ENCODE peak calls at places on chromosomes 16 and 17, in four cellular contexts. F is fibroblast of the aortic adventitia, U is WERI-Rb-1, J is mesendoderm. W is an unnamed sample.

GRCh38 chr17:59349178-59349577 is 17.7 kb downstream of the YPEL2 start:
- DNase-seq in F (no peak), U (no peak), J (no peak), W (no peak)

GRCh38 chr17:48901241-48901640 is 7.0 kb upstream of the UBE2Z start:
- DNase-seq in F (no peak), U (peak), J (no peak), W (no peak)

GRCh38 chr16:26742040-26742439 is 324.7 kb upstream of the C16orf82 start:
- DNase-seq in F (no peak), U (no peak), J (no peak), W (no peak)

GRCh38 chr17:38617967-38618760 is 12.4 kb upstream of the SRCIN1 start:
- DNase-seq in F (no peak), U (peak), J (no peak), W (no peak)

GRCh38 chr16:1486551-1487390 is 2.0 kb downstream of the PTX4 start:
- DNase-seq in F (no peak), U (no peak), J (no peak), W (no peak)

GRCh38 chr16:61934591-61934990 is 101.6 kb downstream of the CDH8 start:
- DNase-seq in F (no peak), U (no peak), J (no peak), W (no peak)

GRCh38 chr17:2137342-2138098 is 82.6 kb downstream of the HIC1 start:
- DNase-seq in F (peak), U (no peak), J (peak), W (peak)

GRCh38 chr17:39939588-39940419 is 12.3 kb downstream of the LRRC3C start:
- DNase-seq in F (peak), U (peak), J (no peak), W (peak)

GRCh38 chr17:82940226-82941020 is 100.6 kb upstream of the ZNF750 start:
- DNase-seq in F (no peak), U (no peak), J (no peak), W (no peak)

GRCh38 chr16:56525154-56525720 is 5.4 kb upstream of the BBS2 start:
- DNase-seq in F (peak), U (no peak), J (no peak), W (peak)

GRCh38 chr16:1990336-1991134 is 765 bp downstream of the SYNGR3 start:
- DNase-seq in F (no peak), U (peak), J (peak), W (no peak)

GRCh38 chr17:48545022-48545376 is at the start of gene HOXB2:
- DNase-seq in F (peak), U (no peak), J (no peak), W (no peak)

DNA sequence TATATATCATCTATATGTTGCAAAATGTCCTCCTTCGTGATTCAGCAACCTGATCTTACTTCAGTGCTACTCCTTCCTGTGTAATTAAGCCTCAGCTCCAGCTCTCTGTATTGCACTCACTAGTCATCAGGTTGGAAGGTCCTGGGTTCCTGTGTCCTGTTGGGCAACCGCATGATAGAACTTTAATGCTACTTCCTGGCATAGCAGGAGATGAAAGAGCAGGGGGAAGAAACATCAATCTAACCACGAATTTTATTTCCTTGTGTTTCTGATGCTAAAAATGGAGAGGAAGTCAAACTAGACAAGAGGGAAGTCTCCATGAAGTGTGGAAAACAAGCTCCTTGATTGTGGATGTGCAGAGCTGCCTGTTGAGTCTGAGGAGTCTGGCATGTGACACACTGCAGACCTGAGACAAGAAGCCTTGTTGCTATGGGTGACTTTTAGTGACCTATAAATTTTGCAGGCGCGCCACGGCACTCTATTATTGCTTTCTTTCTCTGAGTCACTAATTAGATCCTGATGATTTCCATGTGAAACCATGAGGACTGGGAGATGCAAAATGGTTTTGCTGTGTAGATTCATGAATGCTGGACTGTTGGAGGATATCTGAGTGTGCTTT is 25.6 kb downstream of the IGSF6 start:
- DNase-seq in F (peak), U (no peak), J (no peak), W (peak)
- H3K4me3 ChIP-seq in F (peak), U (no peak), J (no peak), W (no peak)

GRCh38 chr17:42107597-42108576 is 4.6 kb downstream of the DHX58 start:
- DNase-seq in F (no peak), U (peak), J (peak), W (peak)

GRCh38 chr17:42109086-42109485 is 3.4 kb downstream of the DHX58 start:
- DNase-seq in F (no peak), U (no peak), J (no peak), W (no peak)

GRCh38 chr17:42106009-42106408 is 6.5 kb downstream of the DHX58 start:
- DNase-seq in F (no peak), U (no peak), J (no peak), W (no peak)

GRCh38 chr17:42104264-42104663 is 6.0 kb upstream of the ZNF385C start:
- DNase-seq in F (no peak), U (no peak), J (no peak), W (no peak)

DNA sequence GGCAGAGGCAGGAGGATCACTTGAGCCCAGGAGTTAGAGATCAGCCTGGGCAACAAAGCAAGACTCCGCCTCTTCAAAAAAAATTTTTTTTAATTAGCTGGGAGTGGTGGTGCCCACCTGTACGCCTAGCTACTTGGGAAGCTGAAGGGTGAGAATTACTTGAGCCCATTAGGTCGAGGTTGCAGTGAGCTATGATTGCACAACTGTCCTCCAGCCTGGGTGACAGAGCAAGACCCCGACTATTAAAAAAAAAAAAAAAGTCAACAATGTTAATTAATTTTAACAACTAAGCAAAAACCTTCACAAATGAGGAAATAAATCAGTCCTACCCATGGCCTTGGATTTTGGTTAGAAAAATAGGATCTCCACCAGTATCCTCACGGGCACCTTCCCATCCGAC is 5.4 kb downstream of the DHX58 start:
- DNase-seq in F (no peak), U (no peak), J (no peak), W (no peak)
- H3K4me3 ChIP-seq in F (no peak), U (peak), J (no peak), W (no peak)

DNA sequence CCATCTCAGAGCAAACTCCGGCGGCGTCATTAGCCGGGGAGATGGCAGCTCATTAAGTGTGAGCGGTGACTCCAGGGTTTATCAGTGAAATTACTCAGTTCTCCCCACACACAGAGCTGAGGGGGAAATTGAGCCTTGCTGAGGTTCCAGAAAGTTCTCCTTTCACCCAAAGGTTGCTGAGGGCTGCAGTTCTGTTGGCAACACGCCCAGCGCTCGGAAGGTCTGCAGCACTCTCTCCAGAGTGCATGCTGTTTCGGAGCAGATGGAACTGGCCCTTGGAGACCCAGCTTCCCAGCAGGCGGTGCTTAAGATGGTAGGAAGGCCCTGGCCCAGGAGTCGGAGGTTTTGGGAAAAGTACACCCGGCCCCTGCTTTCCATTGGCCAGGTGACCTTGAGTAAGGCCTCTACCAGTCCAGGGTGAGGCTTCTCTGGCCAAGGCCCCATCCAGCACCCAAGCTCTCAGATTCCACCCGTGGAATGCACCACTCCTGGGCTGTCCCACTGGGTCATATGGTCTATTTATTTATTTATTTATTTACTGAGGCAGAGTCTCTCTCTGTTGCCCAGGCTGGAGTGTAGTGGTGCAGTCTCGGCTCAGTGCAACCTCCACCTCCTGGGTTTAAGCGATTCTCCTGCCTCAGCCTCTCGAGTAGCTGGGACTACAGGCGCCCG is 167.7 kb upstream of the CIBAR2 start:
- DNase-seq in F (no peak), U (no peak), J (no peak), W (peak)
- H3K4me3 ChIP-seq in F (no peak), U (no peak), J (no peak), W (no peak)

GRCh38 chr17:61416540-61417363 is 17.1 kb downstream of the TBX2 start:
- DNase-seq in F (peak), U (peak), J (peak), W (peak)
- H3K4me3 ChIP-seq in F (peak), U (no peak), J (no peak), W (peak)

GRCh38 chr17:7334938-7335538 is 1.3 kb upstream of the ACAP1 start:
- DNase-seq in F (no peak), U (no peak), J (no peak), W (no peak)

GRCh38 chr17:7340179-7340578 is 3.9 kb downstream of the ACAP1 start:
- DNase-seq in F (no peak), U (no peak), J (no peak), W (no peak)

GRCh38 chr17:7341842-7342241 is 5.5 kb downstream of the ACAP1 start:
- DNase-seq in F (no peak), U (no peak), J (no peak), W (no peak)

DNA sequence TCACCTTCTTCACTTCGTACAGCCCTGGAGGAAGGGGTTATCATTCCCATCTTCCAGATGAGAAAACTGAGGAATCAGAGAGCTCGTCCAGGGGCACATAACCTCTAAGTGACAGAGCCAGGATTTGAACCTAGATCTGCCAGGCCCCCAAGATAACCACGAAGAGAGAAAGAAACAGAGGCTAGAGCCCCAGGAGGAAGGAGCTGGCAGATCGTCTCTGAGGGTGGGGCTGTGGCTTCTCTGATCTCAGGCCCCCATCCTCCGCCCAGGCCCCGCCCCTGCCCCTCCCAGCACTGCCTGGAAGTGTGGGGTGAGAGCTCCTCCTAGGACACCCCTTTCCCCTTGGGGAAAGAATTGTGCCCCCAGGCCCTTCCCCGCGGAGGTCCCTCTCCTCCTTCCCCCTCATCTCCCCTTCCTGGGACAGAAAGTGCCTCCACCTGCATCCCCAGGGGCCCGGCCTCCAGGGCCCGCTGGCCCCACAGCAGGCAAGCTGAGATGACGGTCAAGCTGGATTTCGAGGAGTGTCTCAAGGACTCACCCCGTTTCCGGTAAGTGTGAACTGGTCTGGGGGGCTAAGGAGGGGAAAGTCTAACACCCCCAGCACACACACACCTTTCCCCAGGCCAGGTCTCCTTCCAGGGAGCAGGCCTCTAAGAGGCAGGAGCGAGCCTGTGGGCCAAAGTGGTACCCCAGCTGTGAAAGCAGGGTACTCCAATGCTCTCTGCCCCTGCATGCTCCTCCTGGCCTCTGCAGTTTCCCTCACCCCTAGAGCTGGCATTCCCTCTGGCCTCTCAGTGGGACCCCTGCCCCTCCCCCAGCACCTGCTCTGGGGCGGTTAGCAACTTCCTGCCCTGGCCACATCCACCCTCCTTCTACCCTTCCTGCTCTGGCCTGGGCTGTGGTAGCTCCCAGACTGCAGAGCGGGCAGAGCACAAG is at the start of gene ACAP1:
- DNase-seq in F (no peak), U (no peak), J (peak), W (no peak)
- H3K4me3 ChIP-seq in F (no peak), U (no peak), J (no peak), W (no peak)

DNA sequence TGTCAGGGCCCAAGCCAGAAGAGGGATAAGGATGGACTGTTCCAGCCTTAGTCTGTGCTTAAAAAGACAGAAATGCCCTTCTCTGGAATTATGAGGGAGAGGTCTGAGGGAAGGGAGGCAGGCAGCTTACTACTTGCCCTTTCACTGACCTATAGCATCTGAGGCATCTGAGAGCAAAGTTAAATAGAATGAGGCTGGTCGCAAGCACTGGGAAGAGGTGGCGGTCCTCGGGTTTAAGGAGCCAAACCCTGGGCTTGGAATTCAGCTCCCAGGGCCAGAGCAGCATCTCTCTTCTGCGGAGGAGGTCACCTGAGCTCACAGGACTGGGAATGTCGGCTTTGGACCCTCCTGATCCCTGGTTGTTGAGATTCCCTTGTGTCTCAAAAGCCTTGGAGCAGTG is 3.1 kb upstream of the LIMD2 start:
- DNase-seq in F (no peak), U (no peak), J (no peak), W (no peak)
- H3K4me3 ChIP-seq in F (no peak), U (no peak), J (no peak), W (no peak)

GRCh38 chr17:66367112-66367511 is 64.7 kb downstream of the PRKCA start:
- DNase-seq in F (no peak), U (no peak), J (no peak), W (no peak)
- H3K4me3 ChIP-seq in F (no peak), U (no peak), J (no peak), W (no peak)

W was measured in choroid plexus epithelial cell.